ENCODE peak calls at places on chromosomes 2 and 18, in four cellular contexts. T is mammary epithelial cell, G is HCT116, L is A549. Z is an unnamed sample. For H3K4me1, the result is how much of the 10 kb centered on the place peaks cover.

GRCh38 chr2:17416891-17417391 is 101.3 kb downstream of the RAD51AP2 start:
- DNase-seq in G (no peak), L (no peak), T (peak), Z (no peak)

GRCh38 chr2:16487686-16488085 is 177.9 kb downstream of the CYRIA start:
- DNase-seq in T (peak), G (no peak), L (peak), Z (no peak)

GRCh38 chr2:179692610-179693009 is 168.8 kb downstream of the ZNF385B start:
- DNase-seq in G (no peak), T (no peak), L (no peak), Z (no peak)

GRCh38 chr2:72090271-72090720 is 57.4 kb downstream of the CYP26B1 start:
- DNase-seq in T (no peak), L (no peak), G (no peak), Z (no peak)

GRCh38 chr2:134431837-134432437 is 178.1 kb downstream of the MGAT5 start:
- DNase-seq in L (peak), T (peak), G (no peak), Z (no peak)

GRCh38 chr2:24919100-24919976 is 699 bp downstream of the ADCY3 start:
- DNase-seq in G (no peak), L (peak), T (peak), Z (no peak)

GRCh38 chr18:9705183-9705864 is 2.8 kb upstream of the RAB31 start:
- DNase-seq in T (no peak), G (no peak), L (no peak), Z (no peak)

GRCh38 chr2:28377984-28378678 is 14.5 kb upstream of the FOSL2 start:
- DNase-seq in G (no peak), T (peak), L (no peak), Z (no peak)

GRCh38 chr18:58484989-58485962 is 143.6 kb downstream of the ALPK2 start:
- DNase-seq in G (no peak), L (no peak), T (no peak), Z (no peak)

GRCh38 chr2:126671488-126671887 is 15.5 kb downstream of the GYPC start:
- DNase-seq in L (no peak), T (no peak), G (no peak), Z (no peak)

GRCh38 chr18:79523221-79523737 is 127.5 kb downstream of the NFATC1 start:
- DNase-seq in G (no peak), T (no peak), L (no peak), Z (no peak)

GRCh38 chr2:48519608-48520007 is 10.3 kb upstream of the STON1 start:
- DNase-seq in G (no peak), T (no peak), L (no peak), Z (no peak)

GRCh38 chr18:5451130-5451529 is 92.7 kb downstream of the EPB41L3 start:
- DNase-seq in T (no peak), L (no peak), G (no peak), Z (no peak)

GRCh38 chr18:3924455-3924854 is 474.5 kb downstream of the TGIF1 start:
- DNase-seq in G (no peak), L (no peak), T (no peak), Z (no peak)

GRCh38 chr2:241238693-241239198 is 50.3 kb downstream of the ANO7 start:
- DNase-seq in L (no peak), T (no peak), G (no peak), Z (no peak)

GRCh38 chr2:162002623-162003200 is 71.3 kb downstream of the DPP4 start:
- DNase-seq in G (no peak), T (no peak), L (no peak), Z (no peak)

GRCh38 chr2:238448031-238448955 is 21.6 kb downstream of the ASB1 start:
- DNase-seq in G (no peak), T (no peak), L (no peak), Z (no peak)

GRCh38 chr2:106542730-106543359 is 55.7 kb downstream of the CD8B2 start:
- DNase-seq in T (peak), G (peak), L (peak), Z (peak)

GRCh38 chr2:142757111-142757510 is 120.4 kb upstream of the KYNU start:
- DNase-seq in G (no peak), L (no peak), T (no peak), Z (no peak)

GRCh38 chr2:43348904-43349725 is 122.7 kb upstream of the ZFP36L2 start:
- DNase-seq in T (no peak), L (no peak), G (no peak), Z (no peak)

GRCh38 chr2:166081131-166081632 is 46.6 kb downstream of the SCN1A start:
- DNase-seq in L (no peak), G (no peak), T (no peak), Z (no peak)

GRCh38 chr2:227888289-227888688 is 16.9 kb downstream of the DAW1 start:
- DNase-seq in T (no peak), L (peak), G (peak), Z (no peak)

GRCh38 chr2:21362101-21362500 is 238.3 kb downstream of the TDRD15 start:
- DNase-seq in G (no peak), T (peak), L (no peak), Z (no peak)

GRCh38 chr2:8296340-8296739 is 385.5 kb upstream of the ID2 start:
- DNase-seq in L (no peak), T (no peak), G (no peak), Z (no peak)

GRCh38 chr2:64522843-64523428 is 1.2 kb upstream of the AFTPH start:
- DNase-seq in G (peak), L (peak), T (peak), Z (peak)
- H3K4me3 ChIP-seq in G (peak), L (peak), T (peak), Z (peak)

GRCh38 chr2:73986085-73986680 is 1.5 kb downstream of the TET3 start:
- DNase-seq in L (no peak), G (no peak), T (no peak), Z (no peak)

GRCh38 chr2:73984203-73984921 is at the start of gene TET3:
- DNase-seq in T (no peak), G (no peak), L (no peak), Z (no peak)

GRCh38 chr2:73983322-73984202 is 1.1 kb upstream of the TET3 start:
- DNase-seq in T (peak), G (peak), L (peak), Z (no peak)

GRCh38 chr2:73985318-73986084 is 791 bp downstream of the TET3 start:
- DNase-seq in L (peak), G (no peak), T (no peak), Z (no peak)

GRCh38 chr2:73984922-73985317 is 210 bp downstream of the TET3 start:
- DNase-seq in T (no peak), L (peak), G (no peak), Z (no peak)
- H3K4me1 ChIP-seq in T (half or more), L (half or more), G (half or more), Z (half or more)

DNA sequence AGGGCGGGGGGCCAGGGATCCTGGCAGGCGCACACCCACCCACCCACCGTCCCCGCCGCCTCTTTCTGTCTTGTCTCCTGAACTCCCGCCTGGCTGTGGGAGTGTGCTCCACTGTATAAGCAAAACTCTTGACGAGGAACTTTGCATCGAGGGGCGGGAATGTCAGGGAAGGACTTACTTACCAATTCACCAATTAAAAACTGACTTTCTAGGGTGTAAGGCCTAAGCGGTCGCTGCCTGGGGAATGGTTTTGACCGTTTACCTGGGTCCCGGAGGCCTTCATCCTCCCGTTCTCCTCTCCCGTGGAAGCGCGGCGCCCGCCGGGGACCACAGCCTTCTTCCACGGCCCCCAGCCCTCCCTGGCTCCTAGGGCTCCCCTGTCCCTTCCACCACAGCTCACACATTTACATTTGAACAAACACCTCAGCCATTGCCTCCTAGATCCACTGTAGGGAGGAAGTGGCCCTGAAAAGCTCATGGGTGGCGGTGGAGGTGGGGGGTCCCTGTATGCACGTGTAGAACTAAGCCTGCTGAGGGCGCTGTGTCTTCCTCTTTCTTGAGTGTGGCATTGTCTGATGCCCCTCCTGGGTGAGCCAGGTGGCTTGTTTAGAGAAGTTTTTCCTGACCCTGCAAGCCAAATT is 8.9 kb downstream of the ASIC4 start:
- DNase-seq in T (no peak), G (no peak), L (no peak), Z (no peak)
- H3K4me3 ChIP-seq in T (no peak), G (no peak), L (no peak), Z (no peak)

DNA sequence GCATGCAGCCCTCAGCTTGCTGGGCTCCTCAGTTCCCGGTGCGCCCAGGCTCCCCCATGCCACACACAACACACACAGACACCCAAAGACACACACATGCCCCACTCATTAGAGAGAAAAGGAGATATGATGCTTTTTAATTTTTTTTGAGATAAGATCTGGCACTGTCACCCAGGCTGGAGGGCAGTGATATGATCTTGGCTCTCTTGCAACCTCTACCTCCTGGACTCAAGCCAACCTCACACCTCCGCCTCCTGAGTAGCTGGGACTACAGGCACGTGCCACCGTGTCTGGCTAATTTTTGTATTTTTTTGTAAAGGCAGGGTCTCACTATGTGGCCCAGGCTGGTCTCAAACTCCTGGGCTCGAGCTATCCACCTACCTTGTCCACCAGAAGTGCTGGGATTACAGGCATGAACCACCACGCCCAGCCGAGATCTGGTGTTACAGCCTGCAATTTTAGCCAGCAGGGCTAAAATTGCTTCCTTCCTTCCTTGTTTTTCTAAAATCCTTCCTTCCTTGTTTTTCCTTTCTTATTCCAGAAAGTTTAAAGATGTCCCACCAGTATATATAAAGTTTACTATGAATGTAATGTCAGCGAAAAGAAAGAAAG is 122.5 kb upstream of the EPAS1 start:
- DNase-seq in L (no peak), T (no peak), G (no peak), Z (no peak)
- H3K4me1 ChIP-seq in L (half or more), T (under half), G (under half), Z (under half)

DNA sequence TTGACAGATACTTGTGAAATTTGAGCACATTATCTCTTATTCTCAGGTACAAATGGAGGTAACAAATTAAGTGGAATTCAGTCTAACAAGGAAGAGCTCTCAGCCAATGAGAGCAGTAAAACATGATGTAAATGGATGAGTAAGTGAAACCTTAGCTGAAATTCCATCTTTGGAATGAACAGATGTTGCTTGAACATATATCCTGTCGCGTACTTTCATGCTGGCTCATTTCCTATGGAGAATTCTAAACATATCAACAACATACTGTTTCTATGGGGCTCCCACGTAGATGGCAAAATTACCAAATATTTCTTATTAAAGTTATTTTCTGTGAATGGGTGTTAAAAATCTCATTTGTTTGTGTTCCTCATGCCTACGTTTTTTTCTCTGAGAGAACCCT is 256.3 kb upstream of the LINC00305 start:
- DNase-seq in T (no peak), L (no peak), G (no peak), Z (no peak)
- H3K4me3 ChIP-seq in T (no peak), L (no peak), G (no peak), Z (no peak)

DNA sequence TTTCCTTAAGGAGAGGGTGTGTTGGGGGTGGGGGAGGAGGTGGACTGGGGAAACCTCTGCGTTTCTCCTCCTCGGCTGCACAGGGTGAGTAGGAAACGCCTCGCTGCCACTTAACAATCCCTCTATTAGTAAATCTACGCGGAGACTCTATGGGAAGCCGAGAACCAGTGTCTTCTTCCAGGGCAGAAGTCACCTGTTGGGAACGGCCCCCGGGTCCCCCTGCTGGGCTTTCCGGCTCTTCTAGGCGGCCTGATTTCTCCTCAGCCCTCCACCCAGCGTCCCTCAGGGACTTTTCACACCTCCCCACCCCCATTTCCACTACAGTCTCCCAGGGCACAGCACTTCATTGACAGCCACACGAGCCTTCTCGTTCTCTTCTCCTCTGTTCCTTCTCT is 2.1 kb upstream of the SP9 start:
- DNase-seq in L (no peak), G (no peak), T (no peak), Z (no peak)
- H3K4me1 ChIP-seq in L (under half), G (under half), T (under half), Z (under half)

GRCh38 chr2:66014450-66014849 is 420.5 kb upstream of the MEIS1 start:
- DNase-seq in G (no peak), T (no peak), L (no peak), Z (no peak)
- H3K4me3 ChIP-seq in G (no peak), T (no peak), L (no peak), Z (no peak)

GRCh38 chr2:128778843-128779242 is 460.2 kb upstream of the HS6ST1 start:
- DNase-seq in G (no peak), T (no peak), L (no peak), Z (no peak)
- H3K4me1 ChIP-seq in G (under half), T (under half), L (under half), Z (under half)

DNA sequence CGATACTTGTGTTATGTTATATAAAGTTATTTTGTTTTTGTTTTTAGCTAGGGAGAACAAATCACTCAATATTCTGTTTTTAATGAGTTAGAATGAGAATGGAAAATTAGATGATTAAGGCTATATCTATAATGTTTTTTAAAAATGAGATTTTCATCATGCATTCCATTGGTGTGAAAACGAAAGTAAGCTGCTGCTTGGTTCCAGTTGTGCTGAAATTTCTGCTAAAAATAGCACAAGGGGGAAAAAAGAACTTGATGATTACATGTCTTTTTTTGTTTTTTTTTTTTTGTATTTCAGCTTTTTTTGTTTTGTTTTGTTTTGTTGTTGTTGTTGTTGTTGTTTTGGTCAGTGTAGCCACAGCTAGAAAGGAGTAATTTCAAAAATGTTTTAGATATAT is 242.6 kb upstream of the KCNJ3 start:
- DNase-seq in G (no peak), T (no peak), L (no peak), Z (no peak)
- H3K4me3 ChIP-seq in G (no peak), T (no peak), L (no peak), Z (peak)

GRCh38 chr2:3146175-3146574 is 231.4 kb downstream of the EIPR1 start:
- DNase-seq in L (no peak), G (no peak), T (no peak), Z (no peak)
- H3K4me1 ChIP-seq in L (under half), G (under half), T (under half), Z (under half)

Z was measured in Panc1.